ENCODE peak calls at places on chromosomes 16 and 17, in six cellular contexts. J, P, N, F, W and Z are unnamed samples.

GRCh38 chr17:57949649-57950048 is 5.6 kb downstream of the CUEDC1 start:
- DNase-seq in J (no peak), P (no peak), N (no peak), F (no peak), W (no peak), Z (no peak)

GRCh38 chr16:65121870-65122723 is at the start of gene CDH11:
- DNase-seq in J (no peak), P (peak; percentile 73), N (no peak), F (peak; percentile 93), W (peak; percentile 78), Z (peak; percentile 91)

GRCh38 chr17:73645050-73645871 is 1.0 kb upstream of the SDK2 start:
- DNase-seq in J (no peak), P (peak; percentile 70), N (no peak), F (peak; percentile 94), W (peak; percentile 75), Z (no peak)

GRCh38 chr17:28725166-28725659 is 820 bp downstream of the TLCD1 start:
- DNase-seq in J (no peak), P (no peak), N (peak; percentile 39), F (no peak), W (peak; percentile 34), Z (no peak)

GRCh38 chr17:82977586-82977985 is 101.8 kb upstream of the METRNL start:
- DNase-seq in J (no peak), P (no peak), N (no peak), F (no peak), W (no peak), Z (no peak)

GRCh38 chr16:7990864-7991263 is 599.4 kb downstream of the TMEM114 start:
- DNase-seq in J (no peak), P (no peak), N (peak; percentile 2), F (no peak), W (no peak), Z (peak; percentile 7)

GRCh38 chr16:80993293-80993691 is 13.4 kb downstream of the CMC2 start:
- DNase-seq in J (no peak), P (no peak), N (peak; percentile 67), F (no peak), W (no peak), Z (no peak)

GRCh38 chr17:27755706-27756466 is 44.4 kb downstream of the NOS2 start:
- DNase-seq in J (no peak), P (no peak), N (no peak), F (no peak), W (no peak), Z (no peak)

GRCh38 chr17:15307686-15308085 is 33.7 kb downstream of the TEKT3 start:
- DNase-seq in J (no peak), P (no peak), N (no peak), F (no peak), W (no peak), Z (no peak)

GRCh38 chr16:23255000-23255399 is 47.1 kb upstream of the SCNN1B start:
- DNase-seq in J (no peak), P (no peak), N (no peak), F (no peak), W (no peak), Z (no peak)

GRCh38 chr16:85390511-85391174 is 222.5 kb upstream of the GSE1 start:
- DNase-seq in J (no peak), P (peak; percentile 89), N (peak; percentile 83), F (no peak), W (no peak), Z (peak; percentile 97)

GRCh38 chr16:86914850-86915717 is 336.7 kb downstream of the FOXL1 start:
- DNase-seq in J (no peak), P (no peak), N (no peak), F (no peak), W (no peak), Z (no peak)

GRCh38 chr16:1218061-1218929 is 6.8 kb downstream of the TPSG1 start:
- DNase-seq in J (no peak), P (no peak), N (no peak), F (no peak), W (no peak), Z (no peak)

GRCh38 chr17:42050360-42051012 is at the start of gene C17orf113:
- DNase-seq in J (peak; percentile 16), P (peak; percentile 57), N (peak; percentile 54), F (peak; percentile 88), W (peak; percentile 81), Z (no peak)

GRCh38 chr17:54256530-54256929 is 433.8 kb downstream of the KIF2B start:
- DNase-seq in J (no peak), P (no peak), N (no peak), F (peak; percentile 20), W (peak; percentile 73), Z (no peak)

GRCh38 chr16:24049113-24049512 is 207.0 kb upstream of the CACNG3 start:
- DNase-seq in J (no peak), P (no peak), N (no peak), F (no peak), W (no peak), Z (no peak)

GRCh38 chr17:45336390-45337182 is 19.8 kb upstream of the MAP3K14 start:
- DNase-seq in J (no peak), P (no peak), N (no peak), F (no peak), W (no peak), Z (no peak)

GRCh38 chr16:2531371-2531695 is at the start of gene CEMP1:
- DNase-seq in J (no peak), P (no peak), N (no peak), F (no peak), W (peak; percentile 55), Z (no peak)

GRCh38 chr17:63275318-63275967 is 170.7 kb downstream of the CYB561 start:
- DNase-seq in J (no peak), P (no peak), N (peak; percentile 32), F (no peak), W (no peak), Z (no peak)

GRCh38 chr16:19375561-19376158 is 42.0 kb upstream of the TMC5 start:
- DNase-seq in J (peak; percentile 2), P (peak; percentile 22), N (peak; percentile 62), F (peak; percentile 78), W (peak; percentile 67), Z (no peak)

GRCh38 chr16:89408315-89408714 is 82.0 kb downstream of the ANKRD11 start:
- DNase-seq in J (no peak), P (no peak), N (no peak), F (no peak), W (no peak), Z (no peak)
- H3K4me1 ChIP-seq in J (peaks cover 82% of the 10 kb centered on the region), P (peaks cover 49% of the 10 kb centered on the region), N (no peaks in the 10 kb centered on the region), F (peaks cover 77% of the 10 kb centered on the region), W (peaks cover 76% of the 10 kb centered on the region), Z (peaks cover 95% of the 10 kb centered on the region)

GRCh38 chr17:81416612-81417011 is 21.4 kb downstream of the BAHCC1 start:
- DNase-seq in J (no peak), P (no peak), N (no peak), F (no peak), W (no peak), Z (no peak)

GRCh38 chr17:81418710-81419332 is 23.6 kb downstream of the BAHCC1 start:
- DNase-seq in J (no peak), P (no peak), N (peak; percentile 33), F (no peak), W (no peak), Z (no peak)

GRCh38 chr17:81417049-81417878 is 22.0 kb downstream of the BAHCC1 start:
- DNase-seq in J (no peak), P (peak; percentile 75), N (no peak), F (no peak), W (no peak), Z (no peak)

GRCh38 chr17:81419333-81419885 is 24.2 kb downstream of the BAHCC1 start:
- DNase-seq in J (no peak), P (peak; percentile 96), N (peak; percentile 94), F (peak; percentile 57), W (no peak), Z (peak; percentile 97)

DNA sequence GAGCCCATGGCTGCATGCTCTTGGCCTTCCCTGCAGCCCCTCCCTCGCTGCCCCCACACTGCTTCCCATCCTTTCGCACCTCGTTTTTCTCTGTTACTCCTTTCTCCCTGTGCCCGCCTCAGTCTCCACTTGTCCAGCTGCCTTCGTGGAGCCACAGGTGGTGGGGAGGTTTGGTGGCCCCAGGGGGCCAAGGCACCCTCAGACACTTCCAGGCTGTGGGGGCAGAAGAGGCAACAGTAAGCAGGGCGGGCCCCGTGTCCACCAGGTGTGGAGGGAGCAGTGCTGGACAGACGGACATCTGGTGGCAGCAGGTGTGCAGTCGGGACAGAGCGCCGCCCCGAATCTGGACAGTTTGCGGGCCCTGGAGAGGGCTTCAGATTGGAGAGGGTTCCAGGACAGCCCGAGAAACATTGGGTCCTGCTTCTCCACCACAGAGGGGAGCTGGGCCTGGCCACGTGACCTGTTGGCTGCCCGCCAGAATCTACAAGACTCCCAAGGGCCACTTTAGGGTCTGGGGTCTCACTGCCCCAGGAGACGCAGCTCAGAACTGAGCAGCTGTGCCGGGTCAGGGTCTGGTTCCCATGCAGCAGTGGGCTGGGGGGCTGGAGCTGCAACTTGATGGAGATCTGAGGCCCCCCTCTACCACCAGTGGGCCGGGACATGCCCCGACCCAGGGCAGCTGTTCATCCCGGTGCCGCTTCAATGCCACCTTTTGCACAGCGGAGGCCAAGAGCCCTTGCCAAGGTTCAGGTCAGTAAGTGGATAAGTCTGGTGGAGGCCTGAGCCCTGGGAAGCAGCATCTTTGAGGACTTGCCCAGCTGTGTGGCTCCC is 22.8 kb downstream of the BAHCC1 start:
- DNase-seq in J (no peak), P (no peak), N (no peak), F (no peak), W (no peak), Z (no peak)
- H3K4me3 ChIP-seq in J (no peak overlapping the region), P (no peak overlapping the region), N (no peak overlapping the region), F (no peak overlapping the region), W (no peak overlapping the region), Z (peak overlapping the region; percentile 1)

DNA sequence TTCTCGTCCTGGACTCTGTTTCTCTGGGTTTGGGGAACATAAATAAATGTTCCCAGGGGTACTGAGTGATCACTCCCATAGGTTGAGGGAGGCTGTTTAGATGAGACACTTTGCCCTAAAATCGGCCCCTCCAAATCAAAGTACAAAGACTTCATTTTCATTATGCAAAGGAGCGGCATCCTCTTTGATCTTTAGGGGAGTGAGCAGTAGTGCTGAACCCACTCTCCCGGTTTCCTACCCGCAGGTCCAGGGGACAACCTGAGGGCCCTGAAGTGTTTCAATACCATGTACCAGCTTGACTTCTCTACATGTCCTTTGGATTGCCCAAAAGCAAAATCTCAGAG is 3.6 kb downstream of the HOXB6 start:
- DNase-seq in J (no peak), P (no peak), N (no peak), F (no peak), W (no peak), Z (no peak)
- H3K27me3 ChIP-seq in J (peaks cover 77% of the 10 kb centered on the region), P (peaks cover 3% of the 10 kb centered on the region), N (no peaks in the 10 kb centered on the region), F (peaks cover 100% of the 10 kb centered on the region), W (peaks cover 100% of the 10 kb centered on the region), Z (peaks cover 89% of the 10 kb centered on the region)

DNA sequence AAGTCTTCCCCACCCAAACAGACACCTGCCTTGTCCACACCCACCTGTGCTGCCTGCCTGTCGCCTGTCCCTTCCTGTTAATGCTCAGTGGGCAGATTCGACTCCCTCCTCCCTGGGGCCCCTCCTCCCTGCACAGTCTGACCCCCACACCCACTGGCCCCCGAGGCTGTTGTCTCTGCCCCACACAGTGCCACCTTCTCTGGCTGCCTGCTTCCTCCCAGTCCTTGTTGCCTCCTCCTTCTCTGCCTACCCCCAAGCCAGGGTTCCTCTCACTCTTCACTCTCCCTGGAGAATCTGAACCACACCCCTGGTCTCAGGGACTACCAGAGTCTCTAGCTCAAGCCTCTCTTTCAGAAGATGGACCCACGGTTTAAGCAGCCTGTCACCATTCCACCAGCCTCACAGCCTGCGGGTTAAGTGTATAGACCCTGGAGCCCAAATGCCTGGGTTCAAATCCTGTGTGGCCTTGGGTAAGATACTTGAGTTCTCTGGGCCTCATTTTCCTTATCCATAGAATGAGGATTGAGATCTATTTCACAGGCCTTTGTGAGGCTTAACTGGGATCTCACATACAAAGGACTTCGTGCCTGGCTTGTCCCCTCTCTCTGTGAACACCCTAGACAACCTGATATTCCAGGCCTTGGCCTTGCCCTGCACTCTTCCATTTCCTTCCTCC is 3.8 kb upstream of the ARHGAP23 start:
- DNase-seq in J (no peak), P (no peak), N (peak; percentile 24), F (no peak), W (no peak), Z (no peak)
- H3K4me1 ChIP-seq in J (peaks cover 11% of the 10 kb centered on the region), P (peaks cover 12% of the 10 kb centered on the region), N (peaks cover 24% of the 10 kb centered on the region), F (peaks cover 45% of the 10 kb centered on the region), W (peaks cover 70% of the 10 kb centered on the region), Z (peaks cover 72% of the 10 kb centered on the region)